ENCODE peak calls at places on chromosomes 3 and 15, in six cellular contexts. O is HuH-7.5, V is Right ventricle myocardium superior, S is hypothalamus, Q is body of pancreas, W is GDM1. A is an unnamed sample.

GRCh38 chr15:45729146-45729545 is 94.3 kb downstream of the SQOR start:
- DNase-seq in Q (no peak), O (no peak), V (no peak), W (no peak), S (no peak), A (no peak)

GRCh38 chr3:43411429-43411828 is 125.1 kb downstream of the SNRK start:
- DNase-seq in O (no peak), W (no peak), S (no peak), V (no peak), Q (no peak), A (no peak)

GRCh38 chr15:32104061-32104980 is 74.0 kb downstream of the CHRNA7 start:
- DNase-seq in V (no peak), W (peak; percentile 6), Q (peak; percentile 36), O (no peak), S (no peak), A (no peak)

GRCh38 chr15:69265347-69265955 is 33.3 kb upstream of the PAQR5 start:
- DNase-seq in Q (no peak), V (no peak), O (no peak), S (no peak), W (no peak), A (no peak)

GRCh38 chr15:51727141-51727897 is 10.1 kb downstream of the LYSMD2 start:
- DNase-seq in W (peak; percentile 9), S (no peak), Q (no peak), V (no peak), O (no peak), A (no peak)

GRCh38 chr3:114409291-114409690 is 115.5 kb downstream of the TIGIT start:
- DNase-seq in W (no peak), Q (no peak), S (no peak), O (no peak), V (no peak), A (no peak)

GRCh38 chr3:170909129-170909903 is 879 bp upstream of the EIF5A2 start:
- DNase-seq in O (no peak), Q (no peak), W (no peak), S (no peak), V (peak; percentile 43), A (peak; percentile 63)

GRCh38 chr3:8453153-8453552 is 48.5 kb upstream of the LMCD1 start:
- DNase-seq in Q (no peak), S (no peak), V (no peak), W (no peak), O (no peak), A (no peak)

GRCh38 chr3:9947025-9947995 is 4.9 kb downstream of the PRRT3 start:
- DNase-seq in O (peak; percentile 96), Q (peak; percentile 79), W (no peak), S (no peak), V (peak; percentile 83), A (peak; percentile 90)

GRCh38 chr15:66390670-66391069 is 4.0 kb downstream of the MAP2K1 start:
- DNase-seq in V (no peak), W (peak; percentile 58), S (no peak), O (no peak), Q (no peak), A (no peak)

GRCh38 chr15:77869021-77869895 is 208.3 kb downstream of the TBC1D2B start:
- DNase-seq in S (no peak), O (no peak), Q (no peak), W (no peak), V (peak; percentile 34), A (peak; percentile 35)

GRCh38 chr3:23594066-23594465 is 211.7 kb upstream of the UBE2E1 start:
- DNase-seq in V (no peak), S (no peak), Q (no peak), O (no peak), W (no peak), A (no peak)

GRCh38 chr3:186002884-186003472 is 65.2 kb upstream of the TRA2B start:
- DNase-seq in S (no peak), Q (no peak), V (no peak), O (no peak), W (peak; percentile 19), A (no peak)

GRCh38 chr3:153456831-153457545 is 295.0 kb downstream of the RAP2B start:
- DNase-seq in O (no peak), W (no peak), S (no peak), Q (no peak), V (no peak), A (no peak)

GRCh38 chr15:72318408-72318942 is 1.5 kb downstream of the CELF6 start:
- DNase-seq in S (no peak), O (no peak), Q (no peak), V (no peak), W (no peak), A (no peak)

GRCh38 chr3:84772841-84773240 is 185.9 kb upstream of the CADM2 start:
- DNase-seq in W (no peak), Q (no peak), V (no peak), O (no peak), S (no peak), A (no peak)

GRCh38 chr3:67605377-67605776 is 49.0 kb downstream of the SUCLG2 start:
- DNase-seq in O (no peak), S (no peak), V (no peak), W (no peak), Q (no peak), A (no peak)

GRCh38 chr3:194268659-194269487 is 82.3 kb downstream of the CPN2 start:
- DNase-seq in S (no peak), Q (peak; percentile 7), W (no peak), O (no peak), V (no peak), A (no peak)

GRCh38 chr15:66830358-66830757 is 128.3 kb downstream of the SMAD6 start:
- DNase-seq in S (no peak), V (peak; percentile 72), Q (no peak), W (no peak), O (no peak), A (no peak)

GRCh38 chr3:101512521-101513418 is at the start of gene SENP7:
- DNase-seq in S (peak; percentile 22), V (peak; percentile 93), W (peak; percentile 60), Q (peak; percentile 85), O (peak; percentile 61), A (peak; percentile 94)

GRCh38 chr3:126259411-126260391 is 79.3 kb upstream of the ALDH1L1 start:
- DNase-seq in V (peak; percentile 78), S (no peak), O (peak; percentile 52), Q (peak; percentile 81), W (no peak), A (no peak)

GRCh38 chr3:188649521-188649920 is 495.6 kb downstream of the LPP start:
- DNase-seq in S (no peak), W (no peak), Q (no peak), V (no peak), O (no peak), A (no peak)

GRCh38 chr3:101870138-101870537 is 20.8 kb downstream of the NFKBIZ start:
- DNase-seq in O (no peak), Q (no peak), W (no peak), V (no peak), S (no peak), A (no peak)

GRCh38 chr3:64343692-64344440 is 118.6 kb upstream of the PRICKLE2 start:
- DNase-seq in O (no peak), W (no peak), V (no peak), S (no peak), Q (no peak), A (no peak)

GRCh38 chr15:65339926-65340325 is 35.4 kb downstream of the RNU5B-1 start:
- DNase-seq in W (no peak), V (no peak), S (no peak), Q (no peak), O (no peak), A (no peak)

GRCh38 chr3:14861451-14862302 is 42.9 kb downstream of the FGD5 start:
- DNase-seq in Q (no peak), V (no peak), O (no peak), S (no peak), W (no peak), A (no peak)

A was measured in kidney.